ENCODE peak calls at places on chromosomes 6 and 20, in eight cellular contexts. One of them, this sample, is unnamed. For H3K4me1, the result is how much of the 10 kb centered on the place peaks cover.

GRCh38 chr6:112205521-112206458 is 48.6 kb downstream of the LAMA4 start:
- DNase-seq in CD4-positive, CD25-positive, alpha-beta regulatory T cell: no peak
- DNase-seq in fibroblast of lung: peak
- DNase-seq in CD4-positive, alpha-beta memory T cell: no peak
- DNase-seq in spleen: no peak
- DNase-seq in esophagus squamous epithelium: no peak
- DNase-seq in hepatocyte: no peak
- DNase-seq in OCI-LY7: no peak
- DNase-seq in this sample: peak

GRCh38 chr6:118298476-118298875 is 249.6 kb upstream of the PLN start:
- DNase-seq in OCI-LY7: no peak
- DNase-seq in hepatocyte: no peak
- DNase-seq in esophagus squamous epithelium: no peak
- DNase-seq in CD4-positive, CD25-positive, alpha-beta regulatory T cell: no peak
- DNase-seq in fibroblast of lung: peak
- DNase-seq in spleen: no peak
- DNase-seq in CD4-positive, alpha-beta memory T cell: no peak
- DNase-seq in this sample: no peak

GRCh38 chr6:116465246-116465645 is 4.1 kb downstream of the CALHM6 start:
- DNase-seq in CD4-positive, CD25-positive, alpha-beta regulatory T cell: no peak
- DNase-seq in OCI-LY7: peak
- DNase-seq in fibroblast of lung: no peak
- DNase-seq in esophagus squamous epithelium: no peak
- DNase-seq in CD4-positive, alpha-beta memory T cell: no peak
- DNase-seq in hepatocyte: no peak
- DNase-seq in spleen: peak
- DNase-seq in this sample: no peak

GRCh38 chr6:139648430-139649000 is 274.1 kb upstream of the CITED2 start:
- DNase-seq in esophagus squamous epithelium: no peak
- DNase-seq in CD4-positive, alpha-beta memory T cell: no peak
- DNase-seq in CD4-positive, CD25-positive, alpha-beta regulatory T cell: no peak
- DNase-seq in fibroblast of lung: no peak
- DNase-seq in OCI-LY7: no peak
- DNase-seq in hepatocyte: no peak
- DNase-seq in spleen: no peak
- DNase-seq in this sample: no peak

GRCh38 chr6:138405816-138406403 is 1.9 kb downstream of the HEBP2 start:
- DNase-seq in fibroblast of lung: no peak
- DNase-seq in CD4-positive, alpha-beta memory T cell: no peak
- DNase-seq in spleen: no peak
- DNase-seq in hepatocyte: no peak
- DNase-seq in OCI-LY7: no peak
- DNase-seq in esophagus squamous epithelium: no peak
- DNase-seq in CD4-positive, CD25-positive, alpha-beta regulatory T cell: no peak
- DNase-seq in this sample: no peak

GRCh38 chr6:143538374-143538773 is 26.9 kb upstream of the FUCA2 start:
- DNase-seq in CD4-positive, CD25-positive, alpha-beta regulatory T cell: no peak
- DNase-seq in CD4-positive, alpha-beta memory T cell: no peak
- DNase-seq in esophagus squamous epithelium: no peak
- DNase-seq in OCI-LY7: no peak
- DNase-seq in hepatocyte: no peak
- DNase-seq in fibroblast of lung: no peak
- DNase-seq in spleen: no peak
- DNase-seq in this sample: no peak

GRCh38 chr6:50816115-50816675 is 2.5 kb upstream of the TFAP2B start:
- DNase-seq in spleen: peak
- DNase-seq in OCI-LY7: peak
- DNase-seq in fibroblast of lung: peak
- DNase-seq in esophagus squamous epithelium: no peak
- DNase-seq in hepatocyte: peak
- DNase-seq in CD4-positive, CD25-positive, alpha-beta regulatory T cell: peak
- DNase-seq in CD4-positive, alpha-beta memory T cell: peak
- DNase-seq in this sample: peak

GRCh38 chr6:4008324-4009047 is 70.5 kb downstream of the FAM217A start:
- DNase-seq in CD4-positive, CD25-positive, alpha-beta regulatory T cell: no peak
- DNase-seq in fibroblast of lung: peak
- DNase-seq in spleen: no peak
- DNase-seq in OCI-LY7: peak
- DNase-seq in hepatocyte: peak
- DNase-seq in CD4-positive, alpha-beta memory T cell: peak
- DNase-seq in esophagus squamous epithelium: no peak
- DNase-seq in this sample: peak

GRCh38 chr6:108955329-108955949 is 107.2 kb downstream of the ARMC2 start:
- DNase-seq in CD4-positive, CD25-positive, alpha-beta regulatory T cell: no peak
- DNase-seq in OCI-LY7: no peak
- DNase-seq in fibroblast of lung: no peak
- DNase-seq in hepatocyte: no peak
- DNase-seq in esophagus squamous epithelium: no peak
- DNase-seq in spleen: no peak
- DNase-seq in CD4-positive, alpha-beta memory T cell: no peak
- DNase-seq in this sample: no peak

GRCh38 chr6:29520232-29520631 is 32.5 kb upstream of the MAS1L start:
- DNase-seq in CD4-positive, alpha-beta memory T cell: no peak
- DNase-seq in hepatocyte: no peak
- DNase-seq in esophagus squamous epithelium: no peak
- DNase-seq in CD4-positive, CD25-positive, alpha-beta regulatory T cell: no peak
- DNase-seq in spleen: no peak
- DNase-seq in fibroblast of lung: no peak
- DNase-seq in OCI-LY7: no peak
- DNase-seq in this sample: no peak

GRCh38 chr6:30075094-30075986 is at the start of gene RNF39:
- DNase-seq in hepatocyte: peak
- DNase-seq in spleen: no peak
- DNase-seq in OCI-LY7: no peak
- DNase-seq in CD4-positive, alpha-beta memory T cell: no peak
- DNase-seq in esophagus squamous epithelium: no peak
- DNase-seq in CD4-positive, CD25-positive, alpha-beta regulatory T cell: no peak
- DNase-seq in fibroblast of lung: no peak
- DNase-seq in this sample: no peak

GRCh38 chr20:8722277-8722928 is 346.5 kb upstream of the PLCB4 start:
- DNase-seq in OCI-LY7: peak
- DNase-seq in esophagus squamous epithelium: no peak
- DNase-seq in spleen: no peak
- DNase-seq in CD4-positive, CD25-positive, alpha-beta regulatory T cell: no peak
- DNase-seq in hepatocyte: peak
- DNase-seq in fibroblast of lung: peak
- DNase-seq in CD4-positive, alpha-beta memory T cell: peak
- DNase-seq in this sample: peak

GRCh38 chr6:123962508-123962907 is 158.8 kb downstream of the NKAIN2 start:
- DNase-seq in fibroblast of lung: no peak
- DNase-seq in CD4-positive, CD25-positive, alpha-beta regulatory T cell: no peak
- DNase-seq in OCI-LY7: no peak
- DNase-seq in hepatocyte: peak
- DNase-seq in CD4-positive, alpha-beta memory T cell: no peak
- DNase-seq in spleen: no peak
- DNase-seq in esophagus squamous epithelium: no peak
- DNase-seq in this sample: no peak

GRCh38 chr6:84403545-84403944 is 176.1 kb upstream of the CEP162 start:
- DNase-seq in CD4-positive, alpha-beta memory T cell: no peak
- DNase-seq in spleen: no peak
- DNase-seq in fibroblast of lung: no peak
- DNase-seq in CD4-positive, CD25-positive, alpha-beta regulatory T cell: no peak
- DNase-seq in hepatocyte: no peak
- DNase-seq in esophagus squamous epithelium: no peak
- DNase-seq in OCI-LY7: no peak
- DNase-seq in this sample: no peak

GRCh38 chr6:124393536-124393935 is 568.7 kb upstream of the RNF217 start:
- DNase-seq in CD4-positive, CD25-positive, alpha-beta regulatory T cell: no peak
- DNase-seq in CD4-positive, alpha-beta memory T cell: no peak
- DNase-seq in esophagus squamous epithelium: no peak
- DNase-seq in fibroblast of lung: peak
- DNase-seq in spleen: no peak
- DNase-seq in OCI-LY7: no peak
- DNase-seq in hepatocyte: no peak
- DNase-seq in this sample: no peak

GRCh38 chr6:72741083-72741482 is 119.2 kb downstream of the KCNQ5 start:
- DNase-seq in CD4-positive, alpha-beta memory T cell: no peak
- DNase-seq in fibroblast of lung: no peak
- DNase-seq in esophagus squamous epithelium: no peak
- DNase-seq in hepatocyte: no peak
- DNase-seq in CD4-positive, CD25-positive, alpha-beta regulatory T cell: no peak
- DNase-seq in OCI-LY7: no peak
- DNase-seq in spleen: no peak
- DNase-seq in this sample: no peak

GRCh38 chr6:72739368-72739779 is 117.5 kb downstream of the KCNQ5 start:
- DNase-seq in CD4-positive, alpha-beta memory T cell: no peak
- DNase-seq in spleen: no peak
- DNase-seq in esophagus squamous epithelium: no peak
- DNase-seq in CD4-positive, CD25-positive, alpha-beta regulatory T cell: no peak
- DNase-seq in OCI-LY7: peak
- DNase-seq in fibroblast of lung: no peak
- DNase-seq in hepatocyte: no peak
- DNase-seq in this sample: no peak

GRCh38 chr6:72738091-72738490 is 116.2 kb downstream of the KCNQ5 start:
- DNase-seq in CD4-positive, alpha-beta memory T cell: no peak
- DNase-seq in hepatocyte: no peak
- DNase-seq in spleen: no peak
- DNase-seq in OCI-LY7: no peak
- DNase-seq in fibroblast of lung: no peak
- DNase-seq in esophagus squamous epithelium: no peak
- DNase-seq in CD4-positive, CD25-positive, alpha-beta regulatory T cell: no peak
- DNase-seq in this sample: no peak

GRCh38 chr6:72742274-72742673 is 120.4 kb downstream of the KCNQ5 start:
- DNase-seq in hepatocyte: no peak
- DNase-seq in CD4-positive, CD25-positive, alpha-beta regulatory T cell: no peak
- DNase-seq in esophagus squamous epithelium: no peak
- DNase-seq in OCI-LY7: no peak
- DNase-seq in CD4-positive, alpha-beta memory T cell: no peak
- DNase-seq in fibroblast of lung: no peak
- DNase-seq in spleen: no peak
- DNase-seq in this sample: no peak

DNA sequence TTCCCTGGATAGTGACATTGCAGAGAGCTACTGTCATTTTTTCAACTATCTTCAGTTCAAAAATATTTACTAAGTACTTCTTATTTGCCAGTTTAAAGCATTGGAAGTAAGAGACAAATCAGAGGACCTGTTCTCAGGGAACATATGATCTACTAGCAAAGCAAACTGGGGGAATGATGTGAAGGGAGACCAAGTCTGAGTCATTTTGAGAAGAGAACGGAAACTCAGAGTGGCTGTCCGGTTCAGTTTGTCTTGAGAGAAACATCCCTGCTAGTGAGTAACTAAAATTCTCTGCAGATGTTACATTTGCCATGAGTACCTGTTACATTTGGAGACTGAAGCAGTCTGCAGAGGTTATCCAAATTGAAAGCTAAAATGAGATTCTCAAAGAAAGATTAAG is 118.3 kb downstream of the KCNQ5 start:
- DNase-seq in CD4-positive, alpha-beta memory T cell: no peak
- DNase-seq in fibroblast of lung: no peak
- DNase-seq in esophagus squamous epithelium: no peak
- DNase-seq in spleen: no peak
- DNase-seq in CD4-positive, CD25-positive, alpha-beta regulatory T cell: no peak
- DNase-seq in OCI-LY7: peak
- DNase-seq in hepatocyte: no peak
- DNase-seq in this sample: no peak
- H3K4me3 ChIP-seq in CD4-positive, alpha-beta memory T cell: no peak
- H3K4me3 ChIP-seq in fibroblast of lung: no peak
- H3K4me3 ChIP-seq in esophagus squamous epithelium: no peak
- H3K4me3 ChIP-seq in spleen: no peak
- H3K4me3 ChIP-seq in CD4-positive, CD25-positive, alpha-beta regulatory T cell: no peak
- H3K4me3 ChIP-seq in OCI-LY7: no peak
- H3K4me3 ChIP-seq in hepatocyte: no peak
- H3K4me3 ChIP-seq in this sample: no peak

DNA sequence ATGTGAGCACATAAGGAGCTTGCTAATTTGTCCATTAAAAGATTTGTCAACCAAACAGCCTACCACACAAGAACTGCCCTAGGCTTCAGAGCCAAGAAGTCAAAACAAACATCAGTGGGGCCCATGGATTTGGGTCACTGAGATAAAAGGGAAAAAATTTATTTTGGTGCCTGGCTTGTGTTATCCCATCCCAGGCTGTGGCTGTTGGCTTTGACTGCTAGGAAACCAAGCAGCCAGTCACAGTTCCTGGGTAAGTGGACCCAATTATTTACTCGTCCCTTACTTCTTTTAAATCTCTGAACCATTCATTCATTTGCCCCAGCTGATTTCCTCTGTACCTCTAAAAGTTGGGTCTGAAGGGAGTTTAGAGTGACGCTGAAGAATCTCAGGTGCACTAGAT is 41.3 kb downstream of the EDN1 start:
- DNase-seq in esophagus squamous epithelium: no peak
- DNase-seq in fibroblast of lung: no peak
- DNase-seq in spleen: no peak
- DNase-seq in CD4-positive, alpha-beta memory T cell: no peak
- DNase-seq in hepatocyte: no peak
- DNase-seq in OCI-LY7: no peak
- DNase-seq in CD4-positive, CD25-positive, alpha-beta regulatory T cell: no peak
- DNase-seq in this sample: peak
- H3K4me1 ChIP-seq in esophagus squamous epithelium: under half
- H3K4me1 ChIP-seq in fibroblast of lung: under half
- H3K4me1 ChIP-seq in spleen: under half
- H3K4me1 ChIP-seq in CD4-positive, alpha-beta memory T cell: under half
- H3K4me1 ChIP-seq in hepatocyte: under half
- H3K4me1 ChIP-seq in OCI-LY7: under half
- H3K4me1 ChIP-seq in CD4-positive, CD25-positive, alpha-beta regulatory T cell: under half
- H3K4me1 ChIP-seq in this sample: half or more

DNA sequence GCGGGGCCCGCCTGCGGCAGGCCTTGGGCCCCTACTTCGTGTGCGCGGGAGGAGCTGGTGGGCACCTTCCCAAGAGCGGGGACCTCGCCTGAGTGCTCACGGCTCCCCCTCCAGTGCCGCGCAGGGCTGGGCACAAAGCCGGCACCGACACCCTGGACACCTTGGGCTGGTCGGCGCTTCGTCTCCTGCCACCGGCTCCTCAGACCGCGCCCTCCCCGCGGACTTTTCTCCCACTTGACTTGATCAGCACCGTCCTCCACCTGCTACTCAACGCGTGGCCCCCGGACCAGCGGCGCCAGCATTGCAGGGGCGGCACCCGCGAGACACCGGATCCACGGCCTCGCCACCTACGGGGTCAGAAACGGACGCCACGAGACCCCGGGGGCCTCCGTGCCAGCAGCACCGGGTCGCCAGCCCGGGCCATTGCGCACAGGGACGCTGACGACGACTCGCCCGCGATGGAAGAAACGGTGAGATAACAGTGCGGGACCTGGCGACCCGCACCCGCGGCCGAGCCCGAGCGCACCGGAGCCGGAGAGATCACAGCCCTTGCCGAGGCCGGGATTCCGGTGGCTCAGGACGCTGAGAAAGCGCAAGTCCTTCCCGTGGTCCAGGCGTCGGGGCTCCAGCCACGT is 154.2 kb downstream of the DLL1 start:
- DNase-seq in CD4-positive, alpha-beta memory T cell: no peak
- DNase-seq in spleen: peak
- DNase-seq in hepatocyte: no peak
- DNase-seq in esophagus squamous epithelium: no peak
- DNase-seq in OCI-LY7: no peak
- DNase-seq in fibroblast of lung: no peak
- DNase-seq in CD4-positive, CD25-positive, alpha-beta regulatory T cell: no peak
- DNase-seq in this sample: no peak
- H3K27ac ChIP-seq in CD4-positive, alpha-beta memory T cell: no peak
- H3K27ac ChIP-seq in spleen: peak
- H3K27ac ChIP-seq in hepatocyte: no peak
- H3K27ac ChIP-seq in esophagus squamous epithelium: peak
- H3K27ac ChIP-seq in OCI-LY7: no peak
- H3K27ac ChIP-seq in fibroblast of lung: no peak
- H3K27ac ChIP-seq in CD4-positive, CD25-positive, alpha-beta regulatory T cell: no peak
- H3K27ac ChIP-seq in this sample: no peak

DNA sequence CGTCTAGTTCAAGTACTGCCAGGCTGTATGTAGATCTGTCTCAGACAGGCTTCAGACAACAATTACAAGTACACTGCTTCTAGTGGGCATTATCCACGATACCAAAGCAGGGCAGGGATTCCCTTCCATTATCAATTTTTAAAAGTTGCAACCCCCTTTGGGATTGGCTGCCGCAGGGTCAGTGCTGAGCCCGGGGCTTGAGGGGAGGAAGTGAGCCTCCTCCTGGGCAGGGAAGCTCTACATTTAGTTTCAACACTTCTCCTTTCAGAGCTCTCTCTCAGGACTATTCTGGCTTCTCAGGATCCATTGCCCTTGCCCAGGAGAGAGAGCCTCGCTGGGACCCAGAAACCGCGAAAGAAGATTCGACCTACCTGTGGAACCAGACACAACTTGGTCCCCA is 1.5 kb downstream of the HTR1B start:
- DNase-seq in fibroblast of lung: no peak
- DNase-seq in CD4-positive, alpha-beta memory T cell: no peak
- DNase-seq in CD4-positive, CD25-positive, alpha-beta regulatory T cell: no peak
- DNase-seq in spleen: no peak
- DNase-seq in OCI-LY7: no peak
- DNase-seq in hepatocyte: no peak
- DNase-seq in esophagus squamous epithelium: no peak
- DNase-seq in this sample: no peak
- H3K4me3 ChIP-seq in fibroblast of lung: no peak
- H3K4me3 ChIP-seq in CD4-positive, alpha-beta memory T cell: no peak
- H3K4me3 ChIP-seq in CD4-positive, CD25-positive, alpha-beta regulatory T cell: no peak
- H3K4me3 ChIP-seq in spleen: no peak
- H3K4me3 ChIP-seq in OCI-LY7: no peak
- H3K4me3 ChIP-seq in hepatocyte: no peak
- H3K4me3 ChIP-seq in esophagus squamous epithelium: no peak
- H3K4me3 ChIP-seq in this sample: no peak

This sample was measured in SJSA1.